ENCODE peak calls at places on chromosome 9, in four cellular contexts. One of them, this sample, is unnamed.

GRCh38 chr9:110744753-110745522 is 76.3 kb downstream of the MUSK start:
- DNase-seq in NCI-H774: no peak
- DNase-seq in COR-L47: no peak
- DNase-seq in activated CD4-positive, alpha-beta memory T cell treated with anti-CD3 and anti-CD28 coated beads for 36 hours: no peak
- DNase-seq in this sample: no peak

GRCh38 chr9:107228648-107229047 is 54.4 kb upstream of the RAD23B start:
- DNase-seq in NCI-H774: peak; percentile 75
- DNase-seq in COR-L47: peak; percentile 96
- DNase-seq in activated CD4-positive, alpha-beta memory T cell treated with anti-CD3 and anti-CD28 coated beads for 36 hours: no peak
- DNase-seq in this sample: no peak

GRCh38 chr9:73643379-73644013 is 491.8 kb downstream of the ANXA1 start:
- DNase-seq in NCI-H774: no peak
- DNase-seq in COR-L47: no peak
- DNase-seq in activated CD4-positive, alpha-beta memory T cell treated with anti-CD3 and anti-CD28 coated beads for 36 hours: no peak
- DNase-seq in this sample: no peak

GRCh38 chr9:15155826-15156225 is 151.2 kb downstream of the TTC39B start:
- DNase-seq in NCI-H774: peak; percentile 18
- DNase-seq in COR-L47: no peak
- DNase-seq in activated CD4-positive, alpha-beta memory T cell treated with anti-CD3 and anti-CD28 coated beads for 36 hours: no peak
- DNase-seq in this sample: no peak

GRCh38 chr9:97809666-97810344 is 43.2 kb upstream of the FOXE1 start:
- DNase-seq in NCI-H774: no peak
- DNase-seq in COR-L47: peak; percentile 92
- DNase-seq in activated CD4-positive, alpha-beta memory T cell treated with anti-CD3 and anti-CD28 coated beads for 36 hours: no peak
- DNase-seq in this sample: no peak

GRCh38 chr9:137967280-137967943 is 89.8 kb downstream of the CACNA1B start:
- DNase-seq in NCI-H774: no peak
- DNase-seq in COR-L47: no peak
- DNase-seq in activated CD4-positive, alpha-beta memory T cell treated with anti-CD3 and anti-CD28 coated beads for 36 hours: no peak
- DNase-seq in this sample: no peak

GRCh38 chr9:75993434-75993833 is 103.0 kb downstream of the PCSK5 start:
- DNase-seq in NCI-H774: no peak
- DNase-seq in COR-L47: no peak
- DNase-seq in activated CD4-positive, alpha-beta memory T cell treated with anti-CD3 and anti-CD28 coated beads for 36 hours: no peak
- DNase-seq in this sample: no peak

GRCh38 chr9:76297721-76298239 is 96.4 kb downstream of the RFK start:
- DNase-seq in NCI-H774: no peak
- DNase-seq in COR-L47: no peak
- DNase-seq in activated CD4-positive, alpha-beta memory T cell treated with anti-CD3 and anti-CD28 coated beads for 36 hours: no peak
- DNase-seq in this sample: no peak

GRCh38 chr9:69151506-69151905 is 22.6 kb upstream of the TJP2 start:
- DNase-seq in NCI-H774: no peak
- DNase-seq in COR-L47: no peak
- DNase-seq in activated CD4-positive, alpha-beta memory T cell treated with anti-CD3 and anti-CD28 coated beads for 36 hours: no peak
- DNase-seq in this sample: no peak

GRCh38 chr9:15161744-15162143 is 145.3 kb downstream of the TTC39B start:
- DNase-seq in NCI-H774: no peak
- DNase-seq in COR-L47: no peak
- DNase-seq in activated CD4-positive, alpha-beta memory T cell treated with anti-CD3 and anti-CD28 coated beads for 36 hours: no peak
- DNase-seq in this sample: no peak

GRCh38 chr9:126981218-126981617 is 66.6 kb downstream of the RALGPS1 start:
- DNase-seq in NCI-H774: no peak
- DNase-seq in COR-L47: no peak
- DNase-seq in activated CD4-positive, alpha-beta memory T cell treated with anti-CD3 and anti-CD28 coated beads for 36 hours: no peak
- DNase-seq in this sample: no peak

GRCh38 chr9:98807811-98808195 is 333 bp downstream of the GALNT12 start:
- DNase-seq in NCI-H774: no peak
- DNase-seq in COR-L47: peak; percentile 12
- DNase-seq in activated CD4-positive, alpha-beta memory T cell treated with anti-CD3 and anti-CD28 coated beads for 36 hours: peak; percentile 56
- DNase-seq in this sample: no peak